ENCODE peak calls at places on chromosomes 11 and 22, in seven cellular contexts. F, E, T, K, G, Y and N are unnamed samples.

GRCh38 chr11:34135439-34135838 is 30.0 kb downstream of the NAT10 start:
- DNase-seq in F (no peak), E (no peak), T (no peak), K (no peak), G (no peak), Y (no peak), N (no peak)

GRCh38 chr11:122559734-122560382 is 95.7 kb upstream of the UBASH3B start:
- DNase-seq in F (no peak), E (peak), T (peak), K (peak), G (no peak), Y (peak), N (no peak)

GRCh38 chr11:59729884-59730283 is 16.2 kb upstream of the OR10V1 start:
- DNase-seq in F (no peak), E (no peak), T (no peak), K (no peak), G (no peak), Y (no peak), N (no peak)

GRCh38 chr11:44863231-44863630 is 87.5 kb downstream of the TP53I11 start:
- DNase-seq in F (no peak), E (no peak), T (no peak), K (no peak), G (no peak), Y (no peak), N (no peak)

GRCh38 chr11:9315078-9315688 is 790 bp upstream of the TMEM41B start:
- DNase-seq in F (no peak), E (no peak), T (no peak), K (peak), G (no peak), Y (no peak), N (no peak)

GRCh38 chr22:28379075-28379806 is 300.4 kb downstream of the TTC28 start:
- DNase-seq in F (no peak), E (no peak), T (peak), K (no peak), G (peak), Y (no peak), N (no peak)

GRCh38 chr11:133918606-133919260 is 38.0 kb downstream of the IGSF9B start:
- DNase-seq in F (no peak), E (no peak), T (no peak), K (no peak), G (no peak), Y (no peak), N (no peak)

GRCh38 chr11:64084962-64085710 is 49.4 kb downstream of the FLRT1 start:
- DNase-seq in F (no peak), E (no peak), T (peak), K (no peak), G (no peak), Y (no peak), N (peak)

GRCh38 chr22:36619797-36620390 is 83.7 kb downstream of the CACNG2 start:
- DNase-seq in F (no peak), E (no peak), T (no peak), K (no peak), G (no peak), Y (peak), N (no peak)

GRCh38 chr22:29092243-29092642 is 19.4 kb downstream of the KREMEN1 start:
- DNase-seq in F (no peak), E (no peak), T (no peak), K (no peak), G (no peak), Y (no peak), N (no peak)

GRCh38 chr11:118791961-118792578 is 1.1 kb upstream of the DDX6 start:
- DNase-seq in F (peak), E (no peak), T (no peak), K (no peak), G (peak), Y (peak), N (peak)

GRCh38 chr11:69908511-69909220 is 89.5 kb upstream of the FGF3 start:
- DNase-seq in F (no peak), E (no peak), T (no peak), K (no peak), G (no peak), Y (no peak), N (no peak)

GRCh38 chr11:134502153-134502550 is 90.1 kb upstream of the B3GAT1 start:
- DNase-seq in F (no peak), E (no peak), T (no peak), K (no peak), G (no peak), Y (no peak), N (no peak)

GRCh38 chr11:11555228-11555627 is 66.6 kb downstream of the GALNT18 start:
- DNase-seq in F (peak), E (no peak), T (no peak), K (no peak), G (no peak), Y (no peak), N (no peak)

GRCh38 chr11:131504199-131504949 is 134.0 kb downstream of the NTM start:
- DNase-seq in F (no peak), E (no peak), T (no peak), K (no peak), G (peak), Y (peak), N (no peak)
- TF ChIP-seq CTCF in F (no peak), E (peak), T (no peak), K (no peak), G (no peak), Y (peak), N (peak)

GRCh38 chr11:102784380-102784779 is 4.0 kb upstream of the MMP10 start:
- DNase-seq in F (no peak), E (no peak), T (no peak), K (no peak), G (no peak), Y (no peak), N (no peak)

GRCh38 chr11:102783720-102784119 is 3.3 kb upstream of the MMP10 start:
- DNase-seq in F (no peak), E (no peak), T (no peak), K (no peak), G (no peak), Y (peak), N (no peak)

GRCh38 chr11:102776454-102776853 is 4.0 kb downstream of the MMP10 start:
- DNase-seq in F (no peak), E (no peak), T (no peak), K (no peak), G (no peak), Y (no peak), N (no peak)

GRCh38 chr11:102783016-102783415 is 2.6 kb upstream of the MMP10 start:
- DNase-seq in F (no peak), E (no peak), T (no peak), K (no peak), G (no peak), Y (peak), N (no peak)

GRCh38 chr11:102780491-102780918 is at the start of gene MMP10:
- DNase-seq in F (no peak), E (peak), T (peak), K (peak), G (peak), Y (peak), N (no peak)
- TF ChIP-seq CTCF in F (no peak), E (peak), T (peak), K (peak), G (peak), Y (peak), N (peak)

DNA sequence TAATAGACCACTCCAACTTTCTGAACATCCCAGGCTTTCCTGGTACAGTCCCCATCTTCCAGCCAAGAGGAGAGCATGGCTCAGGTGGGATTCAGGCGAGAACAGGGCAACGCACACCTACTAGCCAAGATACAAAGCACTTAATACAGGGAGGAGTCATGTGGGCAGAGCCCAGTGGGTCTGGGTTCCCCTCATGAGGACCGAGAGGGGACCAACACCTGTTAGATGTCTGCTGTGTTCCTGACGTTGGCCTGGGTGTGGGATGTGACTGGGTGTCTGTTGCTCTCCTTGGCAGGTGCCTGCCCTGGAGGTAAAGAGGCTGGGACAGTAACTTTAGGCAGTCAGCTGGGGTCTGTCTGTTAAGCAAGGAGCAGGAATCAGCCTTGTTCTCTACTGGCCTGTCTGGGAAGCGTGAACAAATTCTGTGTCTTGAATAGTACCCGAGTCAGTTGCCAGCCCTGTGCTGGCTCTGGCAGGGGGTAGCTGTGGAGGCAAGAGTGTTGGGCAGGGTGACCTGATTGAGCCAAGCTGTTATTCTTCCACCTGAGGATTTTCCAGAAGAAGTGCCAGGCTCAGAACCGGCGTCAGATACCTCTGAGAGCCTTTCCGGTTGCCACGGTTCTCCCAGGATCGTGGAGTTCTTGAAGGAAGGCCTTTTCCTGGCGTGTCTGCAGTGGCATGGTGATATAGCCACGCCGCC is 56.3 kb downstream of the BCR start:
- DNase-seq in F (no peak), E (no peak), T (no peak), K (no peak), G (no peak), Y (no peak), N (no peak)
- TF ChIP-seq CTCF in F (no peak), E (no peak), T (no peak), K (no peak), G (no peak), Y (no peak), N (no peak)

GRCh38 chr11:102367364-102367763 is 20.4 kb downstream of the BIRC2 start:
- DNase-seq in F (no peak), E (no peak), T (no peak), K (peak), G (peak), Y (peak), N (no peak)
- TF ChIP-seq CTCF in F (peak), E (peak), T (no peak), K (peak), G (no peak), Y (peak), N (no peak)

GRCh38 chr22:22460635-22461034 is 47.9 kb downstream of the ZNF280B start:
- DNase-seq in F (no peak), E (peak), T (peak), K (peak), G (peak), Y (peak), N (no peak)
- TF ChIP-seq CTCF in F (peak), E (peak), T (peak), K (peak), G (peak), Y (peak), N (peak)